ENCODE peak calls at places on chromosomes 16 and 17, in six cellular contexts. O is MM.1S, U is GM23248, D is neural progenitor cell, E is IMR-90, H is mesendoderm. L is an unnamed sample.

GRCh38 chr16:87878704-87879103 is 9.4 kb upstream of the SLC7A5 start:
- DNase-seq in O (no peak), U (no peak), D (no peak), E (no peak), H (no peak), L (no peak)

GRCh38 chr16:13992976-13993375 is 73.0 kb downstream of the ERCC4 start:
- DNase-seq in O (no peak), U (no peak), D (no peak), E (no peak), H (no peak), L (no peak)

GRCh38 chr17:29045734-29046133 is 2.8 kb downstream of the PIPOX start:
- DNase-seq in O (no peak), U (peak), D (no peak), E (no peak), H (no peak), L (no peak)

GRCh38 chr16:13060932-13061331 is 159.5 kb downstream of the SHISA9 start:
- DNase-seq in O (no peak), U (no peak), D (no peak), E (no peak), H (peak), L (no peak)

GRCh38 chr17:59620064-59620359 is 317 bp downstream of the CLTC start:
- DNase-seq in O (no peak), U (no peak), D (no peak), E (no peak), H (no peak), L (no peak)

GRCh38 chr17:29933379-29933778 is 3.4 kb upstream of the SSH2 start:
- DNase-seq in O (no peak), U (peak), D (peak), E (peak), H (peak), L (no peak)

GRCh38 chr17:72467841-72468653 is 347.2 kb downstream of the SOX9 start:
- DNase-seq in O (no peak), U (peak), D (peak), E (no peak), H (peak), L (peak)

GRCh38 chr16:4307215-4308037 is 8.4 kb upstream of the GLIS2 start:
- DNase-seq in O (peak), U (peak), D (peak), E (peak), H (peak), L (peak)

GRCh38 chr17:43021739-43022512 is at the start of gene VAT1:
- DNase-seq in O (peak), U (peak), D (peak), E (peak), H (peak), L (peak)

GRCh38 chr17:3959295-3959899 is 4.8 kb downstream of the ATP2A3 start:
- DNase-seq in O (no peak), U (peak), D (no peak), E (peak), H (no peak), L (no peak)

GRCh38 chr16:88026964-88027938 is 76.0 kb downstream of the BANP start:
- DNase-seq in O (no peak), U (no peak), D (no peak), E (no peak), H (no peak), L (no peak)

GRCh38 chr17:17103160-17103559 is 60.9 kb downstream of the MPRIP start:
- DNase-seq in O (no peak), U (no peak), D (no peak), E (no peak), H (no peak), L (no peak)

GRCh38 chr17:66469088-66469442 is 166.7 kb downstream of the PRKCA start:
- DNase-seq in O (no peak), U (no peak), D (peak), E (no peak), H (peak), L (no peak)

GRCh38 chr16:84989791-84990620 is 21.3 kb downstream of the ZDHHC7 start:
- DNase-seq in O (no peak), U (no peak), D (no peak), E (no peak), H (no peak), L (no peak)

GRCh38 chr17:12388206-12388605 is 277.5 kb upstream of the MYOCD start:
- DNase-seq in O (no peak), U (peak), D (no peak), E (peak), H (peak), L (no peak)

GRCh38 chr17:75575728-75576127 is 11.9 kb upstream of the MYO15B start:
- DNase-seq in O (no peak), U (no peak), D (no peak), E (no peak), H (no peak), L (no peak)

GRCh38 chr17:297758-298157 is 54.8 kb downstream of the RPH3AL start:
- DNase-seq in O (no peak), U (no peak), D (no peak), E (no peak), H (no peak), L (no peak)

GRCh38 chr16:84320511-84320910 is 25.8 kb downstream of the WFDC1 start:
- DNase-seq in O (no peak), U (no peak), D (no peak), E (no peak), H (no peak), L (no peak)

GRCh38 chr17:3762922-3763776 is 37.8 kb downstream of the ITGAE start:
- DNase-seq in O (no peak), U (no peak), D (no peak), E (no peak), H (no peak), L (no peak)

GRCh38 chr16:30570621-30571443 is 682 bp downstream of the ZNF688 start:
- DNase-seq in O (no peak), U (peak), D (peak), E (peak), H (peak), L (no peak)

GRCh38 chr16:53848277-53848942 is 144.5 kb downstream of the FTO start:
- DNase-seq in O (no peak), U (no peak), D (no peak), E (no peak), H (no peak), L (no peak)

GRCh38 chr17:15398736-15399331 is 57.4 kb upstream of the TEKT3 start:
- DNase-seq in O (no peak), U (peak), D (no peak), E (peak), H (no peak), L (no peak)

GRCh38 chr16:12329246-12329995 is 352.9 kb downstream of the SNX29 start:
- DNase-seq in O (no peak), U (no peak), D (no peak), E (no peak), H (no peak), L (no peak)

GRCh38 chr17:66268247-66268927 is 34.0 kb upstream of the PRKCA start:
- DNase-seq in O (no peak), U (peak), D (no peak), E (peak), H (no peak), L (no peak)

DNA sequence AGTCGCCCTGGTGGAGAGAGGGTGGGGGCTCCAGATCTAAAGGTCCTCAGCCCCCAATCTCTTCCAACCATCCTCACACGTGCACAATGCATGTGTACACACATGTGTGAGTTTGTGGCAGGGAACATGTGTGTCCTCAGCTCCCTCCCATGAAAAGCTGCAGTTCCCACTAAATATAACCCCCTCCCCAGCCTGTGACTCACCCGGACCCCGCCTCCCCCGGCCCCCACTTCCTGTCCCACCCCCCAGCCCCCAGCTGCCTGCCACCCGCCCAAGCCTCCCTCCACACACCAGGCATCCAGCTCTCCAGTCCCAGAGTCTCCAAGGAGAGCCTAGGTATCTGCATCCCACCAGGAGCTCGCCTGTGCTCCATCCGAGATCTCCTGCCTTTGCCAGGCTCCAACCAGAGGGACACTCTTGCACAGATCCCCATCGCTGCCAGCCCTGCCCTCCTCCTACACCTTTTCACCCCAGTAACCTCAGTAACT is 3.9 kb downstream of the DLG4 start:
- DNase-seq in O (no peak), U (peak), D (peak), E (peak), H (peak), L (peak)
- H3K27ac ChIP-seq in O (no peak), U (peak), D (peak), E (peak), H (peak), L (peak)

GRCh38 chr17:40109471-40109824 is 9.1 kb upstream of the NR1D1 start:
- DNase-seq in O (peak), U (peak), D (no peak), E (no peak), H (no peak), L (no peak)

GRCh38 chr17:40106089-40106759 is 5.8 kb upstream of the NR1D1 start:
- DNase-seq in O (no peak), U (no peak), D (no peak), E (no peak), H (no peak), L (no peak)

GRCh38 chr17:40106760-40107265 is 6.4 kb upstream of the NR1D1 start:
- DNase-seq in O (no peak), U (no peak), D (peak), E (no peak), H (no peak), L (no peak)

GRCh38 chr17:40104570-40105471 is 4.4 kb upstream of the NR1D1 start:
- DNase-seq in O (peak), U (no peak), D (no peak), E (no peak), H (no peak), L (no peak)

DNA sequence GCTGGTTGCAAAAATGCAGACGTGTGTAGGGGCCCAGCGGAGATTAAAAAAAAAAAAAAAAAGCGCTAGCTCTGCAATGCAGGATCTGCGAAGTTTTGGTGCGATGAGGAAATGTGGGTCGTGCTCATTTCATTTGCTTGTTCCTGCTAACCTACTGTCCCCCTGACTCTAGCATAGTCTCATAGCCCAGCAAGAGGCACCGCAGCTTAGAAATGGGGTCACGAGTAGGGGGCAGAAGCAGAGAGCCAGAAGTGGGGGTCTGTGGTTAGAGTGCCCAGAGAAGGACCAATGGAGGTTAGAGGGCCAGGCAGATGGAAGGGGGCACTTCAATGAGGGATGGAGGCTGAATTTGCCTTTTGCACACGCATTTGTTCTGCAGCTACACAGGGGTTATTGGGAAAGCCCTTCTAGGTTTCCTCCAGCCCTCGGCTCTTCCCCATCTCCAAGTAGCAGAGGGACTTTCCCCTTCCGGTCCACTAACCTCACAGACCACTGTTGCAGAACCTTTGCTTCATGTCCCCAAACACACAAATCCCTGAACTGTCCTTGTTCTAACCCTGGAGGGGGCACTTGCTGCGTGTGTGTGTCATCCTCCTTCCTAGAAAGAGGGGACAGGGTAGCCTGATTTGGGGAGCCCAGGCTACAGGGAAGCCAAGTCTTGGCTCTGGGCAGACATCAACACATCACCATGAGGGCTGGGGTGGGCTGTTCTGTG is 7.0 kb upstream of the NR1D1 start:
- DNase-seq in O (no peak), U (peak), D (no peak), E (no peak), H (no peak), L (no peak)
- H3K4me3 ChIP-seq in O (no peak), U (peak), D (no peak), E (no peak), H (no peak), L (no peak)

GRCh38 chr17:44381810-44382209 is 7.6 kb downstream of the ITGA2B start:
- DNase-seq in O (no peak), U (no peak), D (no peak), E (no peak), H (no peak), L (no peak)
- H3K9ac ChIP-seq in O (no peak), U (no peak), D (no peak), E (no peak), H (no peak), L (no peak)

DNA sequence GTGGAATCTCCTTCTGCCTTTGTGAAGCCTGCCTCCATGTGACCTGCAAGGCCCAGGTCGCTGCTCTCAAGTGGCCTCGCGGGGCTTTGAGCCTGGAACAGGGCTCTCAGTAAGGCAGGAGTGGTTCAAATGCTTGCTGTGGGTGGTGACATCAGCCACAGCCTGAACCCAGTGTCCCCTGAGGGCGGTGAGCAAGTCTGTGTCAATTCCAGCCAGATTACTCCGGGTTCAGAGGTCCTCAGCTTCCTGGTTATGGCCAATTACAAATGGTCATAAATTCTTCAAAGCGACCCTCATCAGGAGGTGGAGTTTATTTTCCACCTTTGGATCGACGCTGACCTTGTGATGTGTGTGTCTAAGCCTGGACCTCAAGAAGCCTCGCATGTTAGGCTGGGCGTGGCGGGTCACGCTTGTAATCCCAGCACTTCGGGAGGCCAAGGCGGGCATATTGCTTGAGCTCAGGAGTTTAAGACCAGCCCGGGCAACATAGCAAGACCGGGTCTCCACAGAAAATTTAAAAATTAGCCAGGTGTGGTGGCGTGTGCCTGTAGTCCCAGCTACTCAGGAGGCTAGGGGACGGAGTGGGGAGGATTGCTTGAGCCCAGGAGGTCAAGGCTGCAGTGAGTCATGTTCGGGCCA is 17.3 kb downstream of the LGALS3BP start:
- DNase-seq in O (no peak), U (peak), D (no peak), E (peak), H (peak), L (peak)
- H3K27ac ChIP-seq in O (no peak), U (no peak), D (no peak), E (no peak), H (no peak), L (no peak)

GRCh38 chr16:23801387-23801786 is 34.4 kb upstream of the PRKCB start:
- DNase-seq in O (peak), U (peak), D (peak), E (peak), H (peak), L (peak)

GRCh38 chr16:23807028-23807427 is 28.8 kb upstream of the PRKCB start:
- DNase-seq in O (no peak), U (no peak), D (no peak), E (no peak), H (no peak), L (no peak)

GRCh38 chr16:23803591-23804123 is 32.1 kb upstream of the PRKCB start:
- DNase-seq in O (peak), U (peak), D (peak), E (peak), H (peak), L (peak)
- H3K4me3 ChIP-seq in O (no peak), U (no peak), D (no peak), E (no peak), H (no peak), L (no peak)

DNA sequence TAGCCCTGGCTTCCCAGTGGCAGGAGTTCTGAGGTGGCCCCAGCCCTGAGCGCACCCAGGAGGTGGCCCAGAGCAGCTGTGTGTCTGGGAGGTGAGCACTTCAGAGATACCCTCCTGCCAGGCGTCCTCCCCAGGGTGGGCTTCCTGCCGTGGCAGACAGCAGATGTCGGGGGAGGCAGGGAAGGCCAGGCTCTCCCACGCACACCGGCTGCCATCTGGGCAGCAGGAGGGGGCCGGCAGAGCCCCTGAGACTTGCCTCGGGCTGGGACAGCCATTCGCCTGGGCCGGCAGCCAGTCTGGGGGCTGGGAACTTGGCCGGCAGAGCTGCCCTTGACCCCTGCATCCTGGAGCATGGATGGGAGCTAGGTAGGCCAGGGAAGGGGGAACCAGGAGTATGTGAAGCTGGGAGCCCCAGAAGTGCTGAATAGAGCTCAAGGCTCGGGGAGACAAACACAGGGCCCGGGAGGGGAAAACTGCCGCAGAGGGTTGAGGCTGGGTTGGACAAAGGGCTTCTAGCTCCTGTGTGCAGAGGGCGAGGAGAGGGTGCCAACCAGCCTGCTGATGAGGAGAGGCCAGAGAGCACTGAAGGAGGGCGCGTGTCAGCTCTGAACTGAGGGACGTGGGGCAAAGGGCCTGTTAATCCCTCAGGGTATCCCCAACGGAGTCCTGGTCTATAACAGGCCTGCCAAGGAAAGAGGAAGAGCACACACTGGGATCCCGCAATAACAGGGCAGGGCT is 151.1 kb downstream of the C16orf78 start:
- DNase-seq in O (no peak), U (no peak), D (no peak), E (no peak), H (no peak), L (no peak)
- H3K9ac ChIP-seq in O (no peak), U (no peak), D (no peak), E (no peak), H (no peak), L (no peak)

DNA sequence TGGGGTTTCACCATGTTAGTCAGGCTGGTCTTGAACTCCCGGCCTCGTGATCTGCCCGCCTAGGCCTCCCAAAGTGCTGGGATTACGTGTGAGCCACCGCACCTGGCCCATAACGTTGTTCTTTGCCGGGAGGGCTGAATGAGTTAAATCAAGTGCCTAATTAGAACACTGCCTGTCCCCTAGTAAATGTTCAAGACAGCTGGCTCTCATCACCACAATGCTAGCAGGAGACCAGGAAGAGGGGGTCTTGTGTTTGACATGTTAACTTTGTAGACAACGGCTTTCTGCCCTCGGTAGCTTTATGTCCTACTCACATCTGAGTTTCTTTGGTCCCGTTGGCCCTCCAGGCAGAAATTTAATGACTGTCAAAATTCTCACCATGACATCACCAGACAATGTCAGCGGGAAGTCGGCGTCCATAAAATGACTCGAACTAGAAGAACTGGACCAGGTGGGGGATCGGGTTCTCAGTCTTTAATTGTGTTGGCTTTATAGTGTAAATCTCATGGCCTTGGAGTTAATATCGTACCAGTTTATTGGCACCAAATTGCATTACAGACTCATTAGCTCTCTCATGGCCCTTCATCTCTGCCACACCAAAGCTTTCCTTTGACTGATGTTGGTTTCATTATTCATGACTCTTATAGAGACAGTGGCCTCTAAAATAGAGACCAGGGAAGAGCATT is 11.4 kb upstream of the ITPRIPL2 start:
- DNase-seq in O (no peak), U (peak), D (no peak), E (no peak), H (no peak), L (peak)
- H3K27ac ChIP-seq in O (no peak), U (no peak), D (no peak), E (no peak), H (no peak), L (no peak)

DNA sequence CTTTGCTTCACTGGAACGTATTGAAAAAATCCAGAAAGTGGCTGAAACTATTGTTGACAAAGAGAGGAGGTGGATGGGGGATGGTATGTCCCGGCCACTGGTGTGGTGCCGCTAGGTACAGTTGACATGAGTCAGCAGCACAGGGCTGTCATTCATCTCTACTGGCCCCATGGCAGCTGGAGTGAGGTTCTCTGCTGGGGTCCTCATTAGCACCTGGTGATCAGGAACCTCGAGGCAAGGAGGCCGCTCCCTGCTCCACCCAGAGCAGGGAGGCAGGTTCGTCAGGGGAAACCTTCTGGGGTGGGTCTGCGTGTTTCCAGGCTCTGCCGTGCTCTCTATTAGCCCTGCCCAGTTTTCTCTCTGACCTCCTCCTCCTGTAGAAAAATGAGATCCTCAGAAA is 6.9 kb downstream of the NTN1 start:
- DNase-seq in O (no peak), U (no peak), D (no peak), E (no peak), H (no peak), L (no peak)
- H3K4me3 ChIP-seq in O (no peak), U (no peak), D (no peak), E (no peak), H (no peak), L (no peak)